ENCODE peak calls at places on chromosomes 3 and 15, in seven cellular contexts. U is coronary artery, R is psoas muscle, P is endothelial cell, B is heart left ventricle, V is stomach, H is left lung. Z is an unnamed sample.

GRCh38 chr3:8069981-8070380 is 431.6 kb upstream of the LMCD1 start:
- DNase-seq in P (no peak), B (no peak), H (no peak), U (no peak), R (no peak), V (no peak), Z (no peak)

GRCh38 chr3:190883973-190884832 is 21.7 kb upstream of the GMNC start:
- DNase-seq in V (peak), U (no peak), B (no peak), P (peak), R (no peak), H (no peak), Z (no peak)

GRCh38 chr3:189316296-189317019 is 144.7 kb downstream of the TPRG1 start:
- DNase-seq in R (no peak), P (no peak), B (no peak), U (no peak), V (peak), H (peak), Z (no peak)

GRCh38 chr3:151226088-151226563 is 23.1 kb upstream of the GPR171 start:
- DNase-seq in H (no peak), B (no peak), R (no peak), P (no peak), U (no peak), V (no peak), Z (no peak)

GRCh38 chr3:60316121-60316783 is 935.0 kb downstream of the FHIT start:
- DNase-seq in H (no peak), V (no peak), U (no peak), B (no peak), R (no peak), P (no peak), Z (no peak)

GRCh38 chr3:65974505-65974904 is 64.2 kb downstream of the MAGI1 start:
- DNase-seq in H (no peak), P (no peak), V (no peak), B (no peak), R (no peak), U (no peak), Z (no peak)

GRCh38 chr15:72195101-72195511 is 2.5 kb downstream of the GRAMD2A start:
- DNase-seq in H (peak), B (no peak), V (no peak), P (no peak), R (no peak), U (no peak), Z (no peak)

GRCh38 chr3:29274667-29275066 is 6.2 kb upstream of the RBMS3 start:
- DNase-seq in B (no peak), R (no peak), H (no peak), P (no peak), V (no peak), U (no peak), Z (no peak)

GRCh38 chr15:45112592-45113379 is 1.2 kb downstream of the DUOX2 start:
- DNase-seq in R (no peak), V (no peak), U (no peak), P (peak), H (peak), B (no peak), Z (no peak)

GRCh38 chr3:172685331-172686214 is 25.3 kb downstream of the NCEH1 start:
- DNase-seq in U (no peak), P (no peak), R (no peak), V (no peak), H (no peak), B (no peak), Z (no peak)

GRCh38 chr15:61118885-61119284 is 110.2 kb downstream of the RORA start:
- DNase-seq in H (no peak), P (no peak), R (no peak), V (no peak), B (no peak), U (no peak), Z (no peak)

GRCh38 chr3:156772588-156773206 is 53.5 kb upstream of the LEKR1 start:
- DNase-seq in U (no peak), H (no peak), R (no peak), B (no peak), P (no peak), V (no peak), Z (no peak)

GRCh38 chr15:80856809-80857377 is 77.7 kb downstream of the CEMIP start:
- DNase-seq in U (no peak), P (no peak), V (peak), R (no peak), B (peak), H (peak), Z (no peak)

GRCh38 chr15:80852676-80853075 is 73.5 kb downstream of the CEMIP start:
- DNase-seq in B (no peak), R (no peak), U (no peak), H (no peak), P (no peak), V (no peak), Z (no peak)

GRCh38 chr15:80854104-80854503 is 74.9 kb downstream of the CEMIP start:
- DNase-seq in R (no peak), U (no peak), H (no peak), P (no peak), B (no peak), V (no peak), Z (no peak)

GRCh38 chr15:80855206-80855605 is 76.0 kb downstream of the CEMIP start:
- DNase-seq in R (no peak), V (no peak), B (no peak), U (no peak), H (no peak), P (no peak), Z (no peak)

GRCh38 chr15:80856400-80856799 is 77.2 kb downstream of the CEMIP start:
- DNase-seq in H (no peak), P (no peak), U (no peak), R (no peak), B (no peak), V (no peak), Z (no peak)
- TF ChIP-seq CTCF in H (no peak), P (peak), U (no peak), R (no peak), B (peak), V (no peak), Z (peak)

GRCh38 chr3:24492971-24493551 is 1.6 kb downstream of the THRB start:
- DNase-seq in V (no peak), U (no peak), P (no peak), B (no peak), R (no peak), H (no peak), Z (no peak)

GRCh38 chr3:24496529-24497482 is 2.2 kb upstream of the THRB start:
- DNase-seq in P (peak), U (peak), R (peak), B (peak), H (peak), V (peak), Z (no peak)

GRCh38 chr3:24493951-24494615 is 567 bp downstream of the THRB start:
- DNase-seq in B (peak), U (peak), H (peak), R (peak), V (peak), P (peak), Z (peak)

GRCh38 chr3:24495334-24495994 is 814 bp upstream of the THRB start:
- DNase-seq in P (peak), B (peak), H (peak), R (peak), V (peak), U (peak), Z (no peak)

DNA sequence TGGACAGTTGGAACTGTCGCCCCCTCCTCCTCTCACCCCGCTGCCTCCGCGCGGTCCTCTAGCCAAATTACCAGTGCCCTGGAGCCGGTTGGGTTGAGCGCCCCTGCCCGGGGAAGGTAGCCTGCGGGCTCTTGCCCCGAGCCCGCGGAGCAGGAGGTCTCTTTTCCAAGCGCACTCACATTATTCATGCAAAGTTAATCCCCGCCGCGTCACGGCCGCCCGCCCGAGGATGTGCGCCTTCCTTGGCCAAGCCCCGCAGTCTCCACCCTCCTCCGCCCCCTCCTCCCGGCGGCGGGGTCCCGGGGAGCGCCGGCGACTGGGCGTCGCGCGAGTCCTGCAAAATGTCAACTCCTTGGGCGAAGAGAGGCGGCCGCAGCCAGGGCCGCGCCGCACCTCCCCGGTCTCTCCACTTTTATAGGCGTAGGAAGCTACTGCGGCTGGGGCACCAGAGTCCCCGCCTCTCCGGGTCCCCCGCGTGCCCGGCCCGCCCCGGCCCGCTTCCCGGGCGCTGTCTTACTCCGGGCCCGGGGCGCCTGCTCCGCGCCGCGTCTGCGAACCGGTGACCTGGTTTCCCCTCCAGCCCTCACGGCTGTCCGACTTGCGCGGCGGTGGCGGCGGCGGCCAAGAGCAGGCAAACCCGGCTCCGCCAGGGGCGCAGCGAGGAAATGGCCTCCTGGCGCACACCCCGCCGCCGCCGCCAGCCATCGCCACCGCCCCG is at the start of gene THRB:
- DNase-seq in R (peak), H (peak), U (peak), V (peak), P (peak), B (peak), Z (peak)
- TF ChIP-seq CTCF in R (peak), H (no peak), U (no peak), V (no peak), P (no peak), B (peak), Z (peak)

GRCh38 chr3:165256554-165256953 is 60.4 kb upstream of the SLITRK3 start:
- DNase-seq in U (no peak), B (no peak), H (no peak), R (no peak), V (no peak), P (no peak), Z (no peak)

GRCh38 chr3:165259518-165260193 is 63.5 kb upstream of the SLITRK3 start:
- DNase-seq in R (no peak), H (no peak), B (no peak), P (no peak), U (no peak), V (no peak), Z (no peak)

DNA sequence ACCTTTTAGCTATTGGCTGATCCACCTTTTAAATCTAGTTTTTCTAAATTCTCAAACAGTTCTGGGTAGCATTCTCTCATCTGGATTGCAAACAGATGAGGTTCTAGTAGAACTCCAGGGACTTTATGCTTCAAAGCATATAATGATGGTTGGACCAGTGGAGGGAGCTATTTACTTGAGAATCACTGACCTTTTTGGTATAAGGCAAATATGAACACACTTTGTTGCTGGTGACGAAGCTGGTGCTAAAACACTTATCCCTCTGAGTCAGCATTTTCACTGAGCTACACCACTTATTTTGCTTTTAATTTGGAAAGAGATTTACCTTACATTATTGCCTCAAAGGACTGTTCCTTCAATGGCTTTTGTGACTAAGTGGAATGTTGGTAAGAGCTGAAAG is 58.6 kb upstream of the SLITRK3 start:
- DNase-seq in P (peak), B (no peak), V (no peak), H (no peak), R (no peak), U (no peak), Z (no peak)
- TF ChIP-seq CTCF in P (no peak), B (peak), V (no peak), H (peak), R (peak), U (no peak), Z (no peak)

GRCh38 chr15:27872355-27872754 is 226.8 kb downstream of the OCA2 start:
- DNase-seq in H (no peak), U (no peak), R (no peak), P (no peak), B (no peak), V (no peak), Z (no peak)

GRCh38 chr15:27869697-27870281 is 229.3 kb downstream of the OCA2 start:
- DNase-seq in P (no peak), B (no peak), H (no peak), V (no peak), R (no peak), U (no peak), Z (peak)

GRCh38 chr15:27868828-27869404 is 230.2 kb downstream of the OCA2 start:
- DNase-seq in H (no peak), U (no peak), R (no peak), P (no peak), B (no peak), V (no peak), Z (peak)

GRCh38 chr15:27873039-27873438 is 226.1 kb downstream of the OCA2 start:
- DNase-seq in H (no peak), V (no peak), U (no peak), R (no peak), P (no peak), B (no peak), Z (no peak)

GRCh38 chr15:27871078-27871695 is 227.9 kb downstream of the OCA2 start:
- DNase-seq in R (no peak), V (no peak), U (no peak), B (no peak), P (no peak), H (no peak), Z (peak)
- TF ChIP-seq CTCF in R (no peak), V (no peak), U (no peak), B (no peak), P (no peak), H (no peak), Z (no peak)

GRCh38 chr15:101088788-101089578 is 162.9 kb downstream of the CHSY1 start:
- DNase-seq in R (peak), H (peak), B (peak), P (peak), V (peak), U (no peak), Z (peak)
- TF ChIP-seq CTCF in R (peak), H (peak), B (peak), P (peak), V (peak), U (peak), Z (peak)

DNA sequence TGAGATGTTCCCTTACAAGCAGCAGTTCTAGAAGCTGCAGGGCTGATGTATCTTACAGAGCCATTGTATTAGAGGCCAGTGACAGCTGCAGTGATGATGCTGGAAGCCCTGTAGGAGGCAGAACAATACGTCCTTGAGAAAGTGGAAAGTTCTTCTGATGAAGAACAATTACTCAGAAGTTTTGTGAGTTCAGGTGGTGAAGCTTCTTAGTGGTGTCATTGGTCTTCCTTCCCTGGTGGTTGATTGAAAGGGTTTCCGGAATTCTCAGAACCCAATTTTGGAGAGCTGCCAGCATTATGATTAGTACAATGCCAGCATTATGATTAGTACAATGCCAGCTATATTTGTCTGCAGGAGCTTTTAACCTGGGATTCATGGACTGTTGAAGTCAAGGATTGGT is 356.4 kb downstream of the MFSD1 start:
- DNase-seq in P (no peak), U (no peak), B (no peak), R (no peak), H (no peak), V (no peak), Z (no peak)
- TF ChIP-seq CTCF in P (no peak), U (no peak), B (no peak), R (no peak), H (no peak), V (no peak), Z (no peak)

Z was measured in osteocyte.